ENCODE peak calls at places on chromosome 7, in four cellular contexts. J, Z, W and O are unnamed samples.

GRCh38 chr7:31096882-31097258 is 44.8 kb downstream of the ADCYAP1R1 start:
- DNase-seq in J (no peak), W (no peak), Z (no peak), O (no peak)

GRCh38 chr7:32761451-32762320 is 129.9 kb downstream of the KBTBD2 start:
- DNase-seq in W (no peak), J (no peak), Z (no peak), O (no peak)

GRCh38 chr7:80916770-80917681 is 1.8 kb downstream of the SEMA3C start:
- DNase-seq in Z (no peak), W (no peak), J (no peak), O (no peak)

GRCh38 chr7:42338231-42339222 is 101.5 kb upstream of the GLI3 start:
- DNase-seq in J (no peak), Z (no peak), W (no peak), O (no peak)

GRCh38 chr7:80133361-80134104 is 1.1 kb upstream of the GNAI1 start:
- DNase-seq in W (no peak), J (no peak), Z (no peak), O (no peak)

GRCh38 chr7:39595102-39595620 is 28.2 kb upstream of the RALA start:
- DNase-seq in Z (no peak), J (no peak), W (no peak), O (no peak)

GRCh38 chr7:139586286-139586685 is 62.8 kb downstream of the CLEC2L start:
- DNase-seq in Z (no peak), W (no peak), J (no peak), O (no peak)

GRCh38 chr7:84058311-84059076 is 136.1 kb downstream of the SEMA3A start:
- DNase-seq in J (no peak), W (no peak), Z (no peak), O (no peak)

GRCh38 chr7:90843467-90843866 is 247.3 kb downstream of the CDK14 start:
- DNase-seq in J (no peak), W (no peak), Z (no peak), O (no peak)

GRCh38 chr7:76198202-76198601 is 3.5 kb upstream of the SRRM3 start:
- DNase-seq in J (no peak), Z (no peak), W (no peak), O (no peak)

GRCh38 chr7:43782768-43783555 is 24.5 kb downstream of the BLVRA start:
- DNase-seq in Z (no peak), W (no peak), J (no peak), O (no peak)

GRCh38 chr7:43787771-43788170 is 29.3 kb downstream of the BLVRA start:
- DNase-seq in J (no peak), W (no peak), Z (no peak), O (no peak)

GRCh38 chr7:43784030-43785001 is 25.8 kb downstream of the BLVRA start:
- DNase-seq in W (no peak), Z (peak), J (no peak), O (no peak)

GRCh38 chr7:43781726-43782607 is 23.5 kb downstream of the BLVRA start:
- DNase-seq in W (no peak), J (no peak), Z (no peak), O (peak)

DNA sequence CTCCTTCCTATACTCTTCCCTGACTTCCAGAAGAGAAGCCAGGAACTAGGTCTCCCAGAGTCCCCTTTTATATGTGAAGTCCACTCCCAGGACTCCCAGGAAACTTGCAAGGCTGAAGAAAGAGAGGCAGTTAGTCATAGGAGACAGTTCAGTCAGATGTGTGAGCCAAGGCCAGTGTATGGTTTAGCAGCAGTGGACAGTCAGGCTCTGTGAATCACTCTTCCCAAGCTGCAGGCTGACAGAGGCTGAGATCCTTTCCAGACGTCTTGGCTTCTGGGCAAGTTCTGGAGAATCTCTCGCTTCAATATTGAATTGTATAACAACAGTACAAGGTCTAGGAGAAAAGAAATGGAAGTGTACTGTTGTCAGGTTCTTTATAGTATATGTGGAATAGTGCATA is 26.9 kb downstream of the BLVRA start:
- DNase-seq in Z (no peak), W (no peak), J (no peak), O (no peak)
- TF ChIP-seq SPI1 in Z (no peak), W (no peak), J (no peak), O (no peak)

DNA sequence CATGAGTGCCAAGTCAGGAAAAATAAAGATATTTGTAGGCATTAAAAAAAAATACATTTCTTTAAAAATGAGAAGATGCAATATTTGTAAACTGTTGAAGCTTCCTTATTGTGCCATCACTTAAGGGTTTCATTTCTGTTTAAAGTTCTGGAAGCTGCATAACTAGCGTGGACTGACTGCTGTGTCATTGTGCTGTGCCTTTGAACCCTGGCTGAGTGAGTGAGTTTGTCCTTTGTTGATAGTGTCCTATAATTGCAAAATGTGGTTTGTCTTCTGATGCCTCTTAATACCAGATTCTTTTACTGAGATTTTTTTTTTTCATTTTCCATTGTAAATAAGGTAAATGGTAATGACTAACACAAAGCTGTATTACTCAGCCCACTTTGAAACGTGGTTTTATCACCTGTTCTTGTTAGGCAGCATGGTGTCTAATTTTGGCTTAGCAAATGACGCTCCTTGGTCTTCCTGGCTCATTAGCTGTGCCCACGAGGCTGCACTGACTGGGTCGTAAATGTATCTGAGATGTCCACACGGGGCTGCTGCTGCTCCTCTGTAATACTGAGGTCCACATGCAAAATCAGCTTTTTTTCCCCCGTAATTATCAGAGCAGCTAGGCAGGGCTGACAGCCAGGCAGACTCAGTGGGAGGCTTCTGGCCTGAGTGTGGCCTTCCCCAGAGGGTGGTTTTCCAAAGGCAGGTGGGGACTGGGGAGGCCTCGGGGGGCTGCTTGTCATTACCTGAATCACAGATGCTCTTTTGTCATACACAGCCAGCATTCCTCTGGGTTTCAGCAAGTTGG is 14.8 kb downstream of the ZSCAN25 start:
- DNase-seq in J (no peak), Z (no peak), W (peak), O (no peak)
- TF ChIP-seq SPI1 in J (no peak), Z (no peak), W (no peak), O (no peak)

GRCh38 chr7:23184709-23185354 is 3.0 kb downstream of the NUP42 start:
- DNase-seq in Z (peak), J (no peak), W (peak), O (peak)
- TF ChIP-seq SPI1 in Z (no peak), J (no peak), W (no peak), O (no peak)

DNA sequence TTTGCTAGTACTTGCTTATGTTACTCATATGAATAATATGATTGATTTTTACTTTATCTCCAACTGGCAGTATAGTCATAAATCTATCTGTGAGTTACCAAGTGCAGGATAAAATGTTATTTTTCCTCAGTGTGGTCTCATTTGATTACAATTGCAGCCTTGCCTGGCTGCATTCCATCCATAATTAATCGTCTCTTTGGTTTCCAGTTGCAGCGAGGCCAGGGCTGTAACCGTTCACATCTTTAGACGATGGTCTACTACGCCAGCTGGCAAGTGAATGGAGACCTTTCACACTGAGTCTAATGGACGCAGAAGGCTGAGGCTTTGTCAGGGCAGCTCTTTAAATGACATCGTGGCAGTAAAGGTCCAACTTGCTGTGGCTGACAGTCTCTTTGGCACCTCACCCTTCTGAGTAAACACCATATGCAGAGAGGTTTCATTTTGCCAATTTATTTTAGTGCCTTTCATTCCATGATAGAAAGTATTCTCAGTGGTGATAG is 84.0 kb downstream of the ARL4A start:
- DNase-seq in Z (no peak), W (no peak), J (no peak), O (no peak)
- TF ChIP-seq SPI1 in Z (no peak), W (no peak), J (no peak), O (no peak)